ENCODE peak calls at places on chromosomes 6 and 20, in five cellular contexts. L is RWPE1; Q is cardiac muscle cell; M is stimulated activated CD4-positive, alpha-beta T cell treated with anti-CD3 and anti-CD28 coated beads, Interleukin-15, amount 100 ng/mL, for 1 hour; S is skeletal muscle cell. R is an unnamed sample.

GRCh38 chr6:169479783-169480495 is 221.9 kb downstream of the WDR27 start:
- DNase-seq in S (no peak), Q (no peak), M (no peak), L (no peak), R (no peak)

GRCh38 chr20:34701405-34702085 is 2.6 kb upstream of the TP53INP2 start:
- DNase-seq in M (no peak), S (no peak), Q (no peak), L (no peak), R (no peak)

GRCh38 chr6:129030231-129030630 is 147.3 kb downstream of the LAMA2 start:
- DNase-seq in S (no peak), L (no peak), Q (no peak), M (no peak), R (no peak)

GRCh38 chr6:101392561-101393230 is 812 bp upstream of the GRIK2 start:
- DNase-seq in Q (no peak), M (no peak), L (no peak), S (no peak), R (peak)

GRCh38 chr6:31737315-31738047 is 1.2 kb upstream of the CLIC1 start:
- DNase-seq in L (no peak), M (no peak), S (no peak), Q (peak), R (no peak)

GRCh38 chr6:31898200-31899011 is 908 bp upstream of the EHMT2 start:
- DNase-seq in L (peak), Q (peak), S (no peak), M (no peak), R (no peak)

GRCh38 chr20:46062151-46062550 is 27.6 kb downstream of the NCOA5 start:
- DNase-seq in Q (no peak), M (no peak), L (no peak), S (no peak), R (no peak)

GRCh38 chr6:160254467-160255312 is 3.9 kb downstream of the SLC22A2 start:
- DNase-seq in M (no peak), S (no peak), L (peak), Q (no peak), R (no peak)

GRCh38 chr6:165726290-165726875 is 63.3 kb upstream of the PDE10A start:
- DNase-seq in S (no peak), L (no peak), M (no peak), Q (no peak), R (no peak)

GRCh38 chr20:63739129-63740069 is at the start of gene SLC2A4RG:
- DNase-seq in L (peak), S (peak), Q (peak), M (no peak), R (no peak)

R was measured in chondrocyte.